ENCODE peak calls at places on chromosomes 6 and 20, in eight cellular contexts. X, B, L, T, A, Z, R and N are unnamed samples.

GRCh38 chr6:119096683-119097310 is 18.3 kb upstream of the FAM184A start:
- DNase-seq in L (no peak), B (no peak), Z (peak; percentile 6), R (no peak), A (peak; percentile 89), T (peak; percentile 40), X (no peak), N (no peak)

GRCh38 chr20:58518896-58519593 is 3.8 kb upstream of the APCDD1L start:
- DNase-seq in Z (no peak), T (no peak), R (no peak), A (no peak), B (no peak), X (no peak), L (no peak), N (no peak)

GRCh38 chr20:32018269-32019155 is 8.3 kb downstream of the CCM2L start:
- DNase-seq in T (no peak), Z (peak; percentile 14), A (no peak), X (peak; percentile 35), B (peak; percentile 41), L (peak; percentile 85), R (peak; percentile 99), N (peak; percentile 32)

GRCh38 chr6:46014511-46015118 is 1.0 kb downstream of the CLIC5 start:
- DNase-seq in T (no peak), X (peak; percentile 22), B (peak; percentile 45), L (no peak), A (no peak), R (peak; percentile 79), Z (no peak), N (peak; percentile 17)

GRCh38 chr6:40325791-40326190 is 261.4 kb downstream of the LRFN2 start:
- DNase-seq in A (no peak), L (no peak), X (no peak), B (no peak), Z (no peak), R (no peak), T (no peak), N (no peak)

GRCh38 chr6:4115741-4116140 is 19.6 kb downstream of the ECI2 start:
- DNase-seq in T (no peak), L (no peak), A (no peak), X (no peak), R (no peak), Z (no peak), B (no peak), N (no peak)

GRCh38 chr6:36326351-36326995 is 10.2 kb downstream of the BNIP5 start:
- DNase-seq in Z (no peak), T (no peak), R (no peak), L (peak; percentile 70), A (peak; percentile 67), X (no peak), B (no peak), N (no peak)

GRCh38 chr6:63789699-63790098 is 154.1 kb downstream of the PHF3 start:
- DNase-seq in L (no peak), X (no peak), A (no peak), B (no peak), Z (no peak), R (no peak), T (no peak), N (no peak)

GRCh38 chr6:109790131-109790530 is 99.0 kb downstream of the FIG4 start:
- DNase-seq in Z (peak; percentile 67), T (peak; percentile 87), X (no peak), L (no peak), A (peak; percentile 29), R (no peak), B (no peak), N (no peak)

GRCh38 chr6:71454083-71454482 is 165.5 kb downstream of the OGFRL1 start:
- DNase-seq in R (no peak), Z (no peak), T (no peak), X (no peak), A (no peak), B (no peak), L (no peak), N (no peak)

GRCh38 chr6:43774776-43775583 is 5.0 kb downstream of the VEGFA start:
- DNase-seq in L (peak; percentile 75), X (peak; percentile 29), T (peak; percentile 63), Z (peak; percentile 89), R (peak; percentile 92), A (peak; percentile 81), B (peak; percentile 55), N (peak; percentile 40)

GRCh38 chr6:32444433-32444832 is 4.7 kb downstream of the HLA-DRA start:
- DNase-seq in T (no peak), R (no peak), L (no peak), B (no peak), A (no peak), Z (no peak), X (no peak), N (no peak)

GRCh38 chr6:112909781-112910180 is 562.7 kb downstream of the RFPL4B start:
- DNase-seq in A (no peak), X (no peak), L (no peak), Z (peak; percentile 16), T (peak; percentile 85), B (no peak), R (no peak), N (no peak)

GRCh38 chr6:154277578-154278128 is 79.0 kb downstream of the IPCEF1 start:
- DNase-seq in X (no peak), A (no peak), B (no peak), R (no peak), L (no peak), T (no peak), Z (no peak), N (no peak)

GRCh38 chr20:43911066-43911465 is 3.6 kb upstream of the TOX2 start:
- DNase-seq in T (peak; percentile 80), X (no peak), B (peak; percentile 9), R (peak; percentile 63), A (peak; percentile 78), L (no peak), Z (peak; percentile 79), N (no peak)

GRCh38 chr20:43906505-43907034 is 8.1 kb upstream of the TOX2 start:
- DNase-seq in B (no peak), R (no peak), L (no peak), A (no peak), T (no peak), Z (no peak), X (no peak), N (no peak)

GRCh38 chr20:43910564-43910963 is 4.1 kb upstream of the TOX2 start:
- DNase-seq in T (no peak), B (peak; percentile 2), L (no peak), Z (no peak), X (no peak), A (no peak), R (peak; percentile 22), N (no peak)

GRCh38 chr20:43909720-43910119 is 4.9 kb upstream of the TOX2 start:
- DNase-seq in L (no peak), A (no peak), X (no peak), B (no peak), T (no peak), Z (no peak), R (no peak), N (no peak)

DNA sequence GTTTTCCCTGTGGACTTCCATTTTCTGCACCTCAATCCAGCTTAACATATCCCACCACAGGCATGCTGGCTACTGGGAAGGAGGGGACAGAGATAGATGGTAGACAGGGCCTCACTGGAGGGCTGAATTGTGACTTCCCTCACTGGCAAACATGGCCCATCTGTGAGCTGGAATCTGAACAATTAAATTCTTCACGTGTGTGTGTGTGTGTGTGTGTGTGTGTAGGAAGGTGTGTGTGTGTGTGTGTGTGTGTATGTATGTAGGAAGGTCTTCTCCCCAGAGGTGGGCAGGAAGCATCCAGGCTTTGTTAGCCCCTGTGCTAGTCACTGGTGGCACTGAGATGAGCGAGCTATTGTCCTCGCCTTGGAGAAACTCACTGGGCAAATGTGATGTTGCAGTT is 5.4 kb upstream of the TOX2 start:
- DNase-seq in A (no peak), T (no peak), Z (no peak), B (no peak), L (no peak), X (no peak), R (no peak), N (no peak)
- H3K9me3 ChIP-seq in A (no peaks in the 10 kb centered on the region), T (no peaks in the 10 kb centered on the region), Z (no peaks in the 10 kb centered on the region), B (no peaks in the 10 kb centered on the region), L (no peaks in the 10 kb centered on the region), X (no peaks in the 10 kb centered on the region), R (no peaks in the 10 kb centered on the region), N (peaks cover 4% of the 10 kb centered on the region)

GRCh38 chr6:96491926-96492325 is 29.7 kb upstream of the UFL1 start:
- DNase-seq in T (no peak), X (no peak), Z (no peak), L (no peak), B (no peak), R (no peak), A (no peak), N (no peak)
- H3K9me3 ChIP-seq in T (no peaks in the 10 kb centered on the region), X (no peaks in the 10 kb centered on the region), Z (no peaks in the 10 kb centered on the region), L (no peaks in the 10 kb centered on the region), B (peaks cover 11% of the 10 kb centered on the region), R (peaks cover 20% of the 10 kb centered on the region), A (no peaks in the 10 kb centered on the region), N (peaks cover 3% of the 10 kb centered on the region)

GRCh38 chr6:23272536-23272935 is 703.2 kb downstream of the HDGFL1 start:
- DNase-seq in A (no peak), Z (no peak), L (no peak), B (no peak), T (no peak), R (no peak), X (no peak), N (no peak)

GRCh38 chr6:23282243-23283021 is 713.1 kb downstream of the HDGFL1 start:
- DNase-seq in T (no peak), Z (no peak), L (peak; percentile 59), A (no peak), X (no peak), R (no peak), B (no peak), N (no peak)

GRCh38 chr6:23280445-23280844 is 711.1 kb downstream of the HDGFL1 start:
- DNase-seq in Z (peak; percentile 6), R (no peak), B (no peak), A (peak; percentile 60), L (no peak), X (no peak), T (no peak), N (no peak)

GRCh38 chr6:23277521-23278227 is 708.3 kb downstream of the HDGFL1 start:
- DNase-seq in T (no peak), Z (no peak), A (no peak), L (peak; percentile 14), R (no peak), X (no peak), B (no peak), N (no peak)
- H3K9me3 ChIP-seq in T (no peaks in the 10 kb centered on the region), Z (no peaks in the 10 kb centered on the region), A (no peaks in the 10 kb centered on the region), L (no peaks in the 10 kb centered on the region), R (no peaks in the 10 kb centered on the region), X (no peaks in the 10 kb centered on the region), B (no peaks in the 10 kb centered on the region), N (no peaks in the 10 kb centered on the region)

GRCh38 chr6:122501475-122501874 is 29.9 kb upstream of the SERINC1 start:
- DNase-seq in R (no peak), A (no peak), L (no peak), X (no peak), B (no peak), Z (no peak), T (no peak), N (no peak)
- H3K9me3 ChIP-seq in R (peaks cover 92% of the 10 kb centered on the region), A (no peaks in the 10 kb centered on the region), L (no peaks in the 10 kb centered on the region), X (peaks cover 14% of the 10 kb centered on the region), B (peaks cover 4% of the 10 kb centered on the region), Z (peaks cover 3% of the 10 kb centered on the region), T (no peaks in the 10 kb centered on the region), N (peaks cover 6% of the 10 kb centered on the region)